ENCODE peak calls at places on chromosomes 16 and 17, in five cellular contexts. H, G, R, P and V are unnamed samples.

GRCh38 chr16:73996624-73997339 is 299.8 kb upstream of the PSMD7 start:
- DNase-seq in H (no peak), G (no peak), R (no peak), P (no peak), V (no peak)

GRCh38 chr17:59004338-59005111 is 102.2 kb downstream of the TRIM37 start:
- DNase-seq in H (peak; percentile 69), G (peak; percentile 72), R (peak; percentile 60), P (peak; percentile 84), V (peak; percentile 37)

GRCh38 chr17:35790826-35791225 is 4.6 kb downstream of the MMP28 start:
- DNase-seq in H (no peak), G (no peak), R (no peak), P (no peak), V (no peak)

GRCh38 chr17:10127819-10128375 is 70.5 kb downstream of the GAS7 start:
- DNase-seq in H (no peak), G (no peak), R (no peak), P (peak; percentile 19), V (no peak)

GRCh38 chr17:72439893-72440502 is 319.2 kb downstream of the SOX9 start:
- DNase-seq in H (no peak), G (peak; percentile 77), R (no peak), P (no peak), V (no peak)

GRCh38 chr16:51408357-51408756 is 257.3 kb upstream of the SALL1 start:
- DNase-seq in H (no peak), G (no peak), R (no peak), P (no peak), V (no peak)

GRCh38 chr16:67736858-67737257 is 17.7 kb upstream of the GFOD2 start:
- DNase-seq in H (no peak), G (no peak), R (no peak), P (no peak), V (no peak)

GRCh38 chr17:16932611-16933010 is 39.3 kb downstream of the TNFRSF13B start:
- DNase-seq in H (no peak), G (no peak), R (no peak), P (no peak), V (no peak)

GRCh38 chr17:13352747-13353415 is 248.8 kb downstream of the HS3ST3A1 start:
- DNase-seq in H (no peak), G (no peak), R (no peak), P (no peak), V (no peak)

GRCh38 chr17:33506889-33507650 is 214.0 kb upstream of the ASIC2 start:
- DNase-seq in H (no peak), G (no peak), R (no peak), P (no peak), V (no peak)

GRCh38 chr17:2710075-2710803 is 1.3 kb downstream of the CLUH start:
- DNase-seq in H (no peak), G (no peak), R (no peak), P (no peak), V (no peak)

GRCh38 chr16:19418200-19418599 is 517 bp downstream of the TMC5 start:
- DNase-seq in H (no peak), G (no peak), R (no peak), P (no peak), V (no peak)

GRCh38 chr17:14011740-14012405 is 57.4 kb upstream of the COX10 start:
- DNase-seq in H (no peak), G (no peak), R (no peak), P (no peak), V (peak; percentile 59)

GRCh38 chr17:73912360-73912746 is 268.1 kb upstream of the SDK2 start:
- DNase-seq in H (no peak), G (no peak), R (no peak), P (no peak), V (no peak)

GRCh38 chr17:73911726-73912359 is 267.6 kb upstream of the SDK2 start:
- DNase-seq in H (no peak), G (no peak), R (no peak), P (no peak), V (no peak)

GRCh38 chr17:73907601-73907910 is 263.3 kb upstream of the SDK2 start:
- DNase-seq in H (no peak), G (no peak), R (no peak), P (no peak), V (no peak)

GRCh38 chr17:73909156-73909555 is 264.9 kb upstream of the SDK2 start:
- DNase-seq in H (no peak), G (no peak), R (no peak), P (no peak), V (no peak)

GRCh38 chr17:73910216-73910615 is 266.0 kb upstream of the SDK2 start:
- DNase-seq in H (no peak), G (no peak), R (no peak), P (no peak), V (no peak)
- TF ChIP-seq CTCF in H (no peak), G (no peak), R (no peak), P (no peak), V (no peak)

DNA sequence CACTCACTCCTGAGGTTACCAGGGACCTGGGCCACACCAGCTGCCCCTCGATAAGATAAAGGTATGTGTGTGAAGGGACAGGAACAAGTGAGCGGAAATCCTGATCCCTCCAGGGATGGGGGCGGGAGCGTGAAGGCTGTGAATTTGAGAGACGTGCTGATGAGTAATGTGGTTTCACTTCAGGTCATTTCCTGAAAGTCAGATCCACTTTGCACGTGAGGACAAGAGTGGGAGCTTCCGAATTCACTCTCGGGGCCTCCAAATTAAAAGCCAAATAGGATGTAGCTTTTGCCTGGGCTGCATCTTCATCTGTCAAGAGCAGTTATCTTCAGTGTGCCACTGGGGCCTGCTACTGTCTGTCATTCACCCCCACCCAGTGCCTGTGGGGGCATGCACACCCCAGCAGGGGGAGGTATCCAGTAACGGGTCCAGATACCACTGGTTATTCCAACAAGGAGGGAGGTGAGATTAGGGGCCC is 87.4 kb upstream of the LHX1 start:
- DNase-seq in H (no peak), G (no peak), R (no peak), P (no peak), V (no peak)
- TF ChIP-seq CTCF in H (no peak), G (no peak), R (no peak), P (peak; percentile 40), V (no peak)

GRCh38 chr16:22358000-22358399 is 16.4 kb downstream of the CDR2 start:
- DNase-seq in H (no peak), G (no peak), R (no peak), P (no peak), V (no peak)
- TF ChIP-seq CTCF in H (no peak), G (no peak), R (no peak), P (no peak), V (no peak)

GRCh38 chr17:73969956-73970355 is 233.5 kb upstream of the RPL38 start:
- DNase-seq in H (no peak), G (no peak), R (no peak), P (no peak), V (no peak)

GRCh38 chr17:73973881-73974409 is 229.5 kb upstream of the RPL38 start:
- DNase-seq in H (no peak), G (no peak), R (no peak), P (no peak), V (no peak)

GRCh38 chr17:73972901-73973300 is 230.6 kb upstream of the RPL38 start:
- DNase-seq in H (no peak), G (no peak), R (no peak), P (no peak), V (no peak)

GRCh38 chr17:73972056-73972455 is 231.4 kb upstream of the RPL38 start:
- DNase-seq in H (no peak), G (no peak), R (no peak), P (no peak), V (no peak)

GRCh38 chr17:73968680-73969079 is 234.8 kb upstream of the RPL38 start:
- DNase-seq in H (no peak), G (no peak), R (no peak), P (peak; percentile 26), V (no peak)
- TF ChIP-seq CTCF in H (no peak), G (no peak), R (no peak), P (peak; percentile 50), V (no peak)

GRCh38 chr16:15457958-15458357 is 23.6 kb downstream of the BMERB1 start:
- DNase-seq in H (no peak), G (no peak), R (no peak), P (no peak), V (no peak)
- TF ChIP-seq CTCF in H (no peak), G (no peak), R (no peak), P (peak; percentile 30), V (no peak)

DNA sequence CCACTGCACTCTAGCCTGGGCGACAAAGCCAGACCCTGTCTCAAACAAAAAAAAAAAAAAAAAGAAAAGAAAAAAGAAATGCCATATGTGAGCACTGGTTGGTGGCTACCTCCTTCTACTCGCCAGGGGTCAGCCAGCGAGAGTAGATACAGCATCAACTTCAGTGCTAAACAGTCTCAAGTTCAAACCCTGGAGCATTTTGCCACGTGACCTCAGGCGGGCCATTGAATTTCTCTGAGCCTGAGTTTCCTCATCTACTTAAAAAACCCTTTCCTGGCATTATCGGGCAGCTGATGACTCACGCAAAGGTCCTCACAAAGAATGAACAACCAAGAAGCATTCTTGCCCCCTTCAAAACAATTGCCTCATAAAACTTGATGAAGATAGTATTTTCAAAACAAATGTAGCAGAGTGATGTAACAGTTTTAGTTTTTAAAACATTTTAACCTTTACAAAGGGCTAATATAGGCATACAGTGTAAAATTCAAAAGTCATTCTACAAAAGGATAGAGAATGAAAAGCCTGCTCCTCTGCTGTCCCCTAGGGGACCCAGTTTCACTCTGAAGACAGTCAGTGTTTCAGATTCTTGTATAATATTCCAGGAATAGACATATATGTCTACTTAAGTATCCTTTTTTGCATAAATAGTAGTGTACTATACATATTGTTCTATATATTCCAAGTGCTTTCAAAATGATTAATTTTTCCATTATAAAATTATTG is 28.4 kb downstream of the DNAH2 start:
- DNase-seq in H (peak; percentile 16), G (no peak), R (no peak), P (no peak), V (no peak)
- TF ChIP-seq CTCF in H (peak; percentile 20), G (no peak), R (no peak), P (peak; percentile 2), V (no peak)

GRCh38 chr16:72925631-72925979 is 122.3 kb downstream of the ZFHX3 start:
- DNase-seq in H (no peak), G (no peak), R (no peak), P (no peak), V (no peak)

GRCh38 chr16:72926671-72927070 is 121.3 kb downstream of the ZFHX3 start:
- DNase-seq in H (no peak), G (no peak), R (no peak), P (no peak), V (no peak)

GRCh38 chr16:72923757-72924156 is 124.2 kb downstream of the ZFHX3 start:
- DNase-seq in H (no peak), G (no peak), R (no peak), P (no peak), V (no peak)

GRCh38 chr16:72924487-72924886 is 123.4 kb downstream of the ZFHX3 start:
- DNase-seq in H (no peak), G (no peak), R (no peak), P (no peak), V (no peak)

DNA sequence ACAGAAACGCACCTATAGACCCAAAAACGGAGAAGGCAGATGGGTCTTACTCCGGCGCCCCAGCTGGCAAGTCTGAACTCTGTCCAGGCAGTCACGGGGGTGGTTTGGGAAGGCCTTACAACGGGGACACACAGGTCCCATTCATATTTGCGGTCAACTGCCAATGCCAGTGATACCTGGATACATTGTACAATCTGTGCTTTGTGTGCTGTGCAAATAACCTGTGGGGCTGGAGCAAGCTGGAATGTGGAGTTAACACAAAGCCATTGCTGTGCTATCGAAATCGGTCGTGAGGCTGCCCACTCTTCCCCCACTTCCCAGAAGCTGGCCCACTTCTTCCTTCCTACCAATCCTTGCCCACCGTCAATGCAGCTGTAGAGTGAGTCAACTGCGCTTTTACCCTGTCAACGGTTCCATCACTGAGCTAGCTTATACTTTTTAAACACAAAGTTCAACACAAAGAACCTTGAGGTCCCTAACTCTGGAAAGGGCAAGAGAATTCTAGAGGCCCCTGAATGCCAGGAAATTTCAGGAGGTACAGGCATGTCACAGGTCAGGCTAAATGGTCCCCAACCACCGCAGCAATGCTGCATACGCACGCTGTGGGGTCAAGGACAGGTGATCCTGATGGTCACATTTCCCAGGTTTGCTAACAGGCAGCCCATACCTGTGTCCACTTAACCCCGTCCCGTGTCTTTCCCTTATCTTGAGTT is 122.9 kb downstream of the ZFHX3 start:
- DNase-seq in H (no peak), G (no peak), R (no peak), P (no peak), V (peak; percentile 28)
- TF ChIP-seq CTCF in H (no peak), G (no peak), R (no peak), P (no peak), V (no peak)